ENCODE peak calls at places on chromosomes 1 and 21, in seven cellular contexts. Y, C, X, B, H, L and J are unnamed samples.

GRCh38 chr1:20190256-20190655 is 3.9 kb upstream of the PLA2G2C start:
- DNase-seq in B (no peak), C (no peak), L (no peak), Y (no peak), X (no peak), H (no peak), J (no peak)

GRCh38 chr1:56200446-56200845 is 378.9 kb downstream of the PLPP3 start:
- DNase-seq in B (no peak), H (peak; percentile 45), X (no peak), Y (no peak), C (no peak), L (no peak), J (no peak)

GRCh38 chr1:234973426-234974250 is 155.0 kb downstream of the TOMM20 start:
- DNase-seq in L (no peak), H (no peak), X (no peak), C (no peak), B (no peak), Y (no peak), J (no peak)

GRCh38 chr1:246149543-246149942 is 357.5 kb downstream of the SMYD3 start:
- DNase-seq in X (no peak), H (no peak), L (no peak), Y (no peak), B (no peak), C (no peak), J (no peak)

GRCh38 chr1:96820111-96820510 is 98.5 kb downstream of the PTBP2 start:
- DNase-seq in C (no peak), X (no peak), H (no peak), L (no peak), Y (no peak), B (no peak), J (no peak)

GRCh38 chr21:15026370-15026769 is 38.4 kb downstream of the NRIP1 start:
- DNase-seq in B (no peak), H (no peak), C (no peak), Y (no peak), X (no peak), L (no peak), J (no peak)

GRCh38 chr1:905071-905749 is 18.5 kb upstream of the SAMD11 start:
- DNase-seq in Y (peak; percentile 12), L (peak; percentile 35), X (peak; percentile 24), B (no peak), H (peak; percentile 73), C (peak; percentile 76), J (peak; percentile 37)

GRCh38 chr1:199612976-199613774 is 414.3 kb upstream of the NR5A2 start:
- DNase-seq in B (no peak), X (peak; percentile 86), C (no peak), Y (no peak), H (no peak), L (no peak), J (no peak)

GRCh38 chr1:209455133-209455532 is 128.4 kb upstream of the CAMK1G start:
- DNase-seq in X (no peak), Y (no peak), C (no peak), H (peak; percentile 59), L (no peak), B (no peak), J (no peak)

GRCh38 chr1:223712184-223712855 is at the start of gene CAPN2:
- DNase-seq in X (peak; percentile 74), L (peak; percentile 81), Y (peak; percentile 67), C (peak; percentile 85), B (peak; percentile 84), H (peak; percentile 89), J (peak; percentile 86)

GRCh38 chr1:10339815-10340214 is 59.0 kb upstream of the PGD start:
- DNase-seq in X (peak; percentile 86), C (no peak), L (peak; percentile 29), Y (no peak), H (peak; percentile 22), B (peak; percentile 35), J (no peak)

GRCh38 chr1:243786546-243786945 is 63.5 kb downstream of the AKT3 start:
- DNase-seq in C (no peak), H (peak; percentile 3), Y (no peak), B (no peak), L (no peak), X (no peak), J (no peak)

GRCh38 chr1:96966536-96967138 is 245.1 kb downstream of the PTBP2 start:
- DNase-seq in C (peak; percentile 75), X (peak; percentile 39), Y (peak; percentile 81), L (peak; percentile 91), B (peak; percentile 21), H (peak; percentile 70), J (peak; percentile 58)

GRCh38 chr21:46418265-46418946 is 40.3 kb upstream of the DIP2A start:
- DNase-seq in H (no peak), X (no peak), C (no peak), L (no peak), B (no peak), Y (no peak), J (no peak)

GRCh38 chr1:119987112-119987511 is 82.3 kb downstream of the NOTCH2 start:
- DNase-seq in C (no peak), X (peak; percentile 97), Y (no peak), B (peak; percentile 3), L (no peak), H (peak; percentile 90), J (no peak)

GRCh38 chr1:236451796-236452373 is 57.8 kb downstream of the EDARADD start:
- DNase-seq in B (peak; percentile 40), L (peak; percentile 39), X (no peak), C (no peak), H (no peak), Y (no peak), J (no peak)

GRCh38 chr21:45858180-45858579 is 123.4 kb upstream of the COL6A1 start:
- DNase-seq in B (no peak), H (no peak), Y (no peak), C (no peak), X (no peak), L (no peak), J (no peak)

GRCh38 chr1:30285461-30286050 is 437.8 kb downstream of the MATN1 start:
- DNase-seq in Y (no peak), H (no peak), C (no peak), B (no peak), X (no peak), L (no peak), J (no peak)

GRCh38 chr1:183353597-183353996 is 64.6 kb downstream of the NMNAT2 start:
- DNase-seq in H (no peak), C (no peak), X (no peak), Y (no peak), B (no peak), L (no peak), J (no peak)

GRCh38 chr1:169488157-169488556 is 2.4 kb upstream of the SLC19A2 start:
- DNase-seq in H (no peak), X (no peak), B (no peak), Y (no peak), C (no peak), L (no peak), J (no peak)

GRCh38 chr1:193211539-193211938 is 25.1 kb upstream of the B3GALT2 start:
- DNase-seq in C (no peak), H (peak; percentile 34), Y (no peak), X (peak; percentile 91), B (peak; percentile 22), L (peak; percentile 9), J (no peak)

GRCh38 chr1:170700842-170701305 is 36.9 kb downstream of the PRRX1 start:
- DNase-seq in H (peak; percentile 64), C (no peak), Y (no peak), L (no peak), B (no peak), X (peak; percentile 76), J (no peak)

GRCh38 chr21:9759972-9760371 is 761.4 kb upstream of the TPTE start:
- DNase-seq in L (no peak), Y (no peak), X (no peak), C (no peak), B (no peak), H (no peak), J (no peak)

GRCh38 chr21:9758141-9758540 is 763.2 kb upstream of the TPTE start:
- DNase-seq in X (no peak), L (no peak), B (no peak), H (no peak), Y (no peak), C (no peak), J (no peak)

GRCh38 chr21:9756677-9757076 is 764.7 kb upstream of the TPTE start:
- DNase-seq in C (no peak), Y (no peak), B (no peak), H (no peak), X (no peak), L (no peak), J (no peak)

GRCh38 chr21:9760398-9761074 is 760.8 kb upstream of the TPTE start:
- DNase-seq in H (no peak), X (no peak), C (no peak), L (no peak), Y (no peak), B (no peak), J (no peak)

DNA sequence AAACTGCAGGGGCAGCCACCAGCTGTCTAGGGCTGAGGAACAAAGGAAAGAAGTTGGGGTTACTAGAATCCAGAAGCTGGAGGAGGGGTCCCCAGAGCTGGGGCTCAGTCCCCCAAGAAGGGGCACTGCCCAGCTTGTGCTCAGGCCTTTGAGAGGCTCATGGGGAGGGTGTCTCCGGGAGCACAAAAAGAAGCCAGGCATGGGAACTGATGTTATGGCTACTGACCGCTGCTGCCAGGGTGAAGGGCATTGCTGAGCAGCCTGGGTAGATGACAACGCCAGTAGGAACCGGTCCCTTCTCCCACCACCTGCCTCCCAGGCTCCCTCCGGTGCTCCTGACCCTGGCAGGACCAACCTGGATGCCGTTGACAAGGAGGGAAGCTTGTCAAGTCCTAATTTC is 762.5 kb upstream of the TPTE start:
- DNase-seq in B (no peak), L (no peak), H (no peak), Y (no peak), C (no peak), X (no peak), J (no peak)
- H3K9me3 ChIP-seq in B (no peaks in the 10 kb centered on the region), L (peaks cover 92% of the 10 kb centered on the region), H (peaks cover 19% of the 10 kb centered on the region), Y (no peaks in the 10 kb centered on the region), C (peaks cover 49% of the 10 kb centered on the region), X (peaks cover 30% of the 10 kb centered on the region), J (no peaks in the 10 kb centered on the region)

GRCh38 chr1:227654858-227655752 is 80.0 kb downstream of the JMJD4 start:
- DNase-seq in L (no peak), H (peak; percentile 3), Y (no peak), B (no peak), X (no peak), C (no peak), J (no peak)
- H3K9me3 ChIP-seq in L (peaks cover 100% of the 10 kb centered on the region), H (peaks cover 100% of the 10 kb centered on the region), Y (peaks cover 65% of the 10 kb centered on the region), B (peaks cover 94% of the 10 kb centered on the region), X (peaks cover 41% of the 10 kb centered on the region), C (peaks cover 66% of the 10 kb centered on the region), J (peaks cover 2% of the 10 kb centered on the region)

GRCh38 chr21:7952648-7953047 is 2568.7 kb upstream of the TPTE start:
- DNase-seq in X (no peak), B (no peak), Y (no peak), C (no peak), H (no peak), L (no peak), J (no peak)
- H3K9me3 ChIP-seq in X (peaks cover 89% of the 10 kb centered on the region), B (peaks cover 34% of the 10 kb centered on the region), Y (no peaks in the 10 kb centered on the region), C (peaks cover 95% of the 10 kb centered on the region), H (peaks cover 100% of the 10 kb centered on the region), L (peaks cover 99% of the 10 kb centered on the region), J (peaks cover 4% of the 10 kb centered on the region)

GRCh38 chr1:181150273-181150672 is 61.8 kb downstream of the IER5 start:
- DNase-seq in B (no peak), X (no peak), C (no peak), L (no peak), H (no peak), Y (no peak), J (no peak)
- H3K9me3 ChIP-seq in B (peaks cover 15% of the 10 kb centered on the region), X (peaks cover 4% of the 10 kb centered on the region), C (no peaks in the 10 kb centered on the region), L (no peaks in the 10 kb centered on the region), H (peaks cover 5% of the 10 kb centered on the region), Y (no peaks in the 10 kb centered on the region), J (no peaks in the 10 kb centered on the region)